ENCODE peak calls at places on chromosomes 7 and 10, in nine cellular contexts. I is astrocyte of the spinal cord; O is SK-MEL-5; D is HCT116; K is EL; V is M059J; R is CD4-positive, alpha-beta T cell; L is NCI-H748 treated with DMSO at 0.1 percent for 48 hours; A is NCI-H1417. T is an unnamed sample.

GRCh38 chr7:91082038-91082437 is 182.2 kb upstream of the FZD1 start:
- DNase-seq in K (peak), O (no peak), I (peak), R (no peak), L (no peak), V (peak), A (no peak), D (no peak), T (no peak)

GRCh38 chr10:131453772-131454634 is 142.5 kb upstream of the TCERG1L start:
- DNase-seq in K (no peak), L (no peak), O (peak), A (no peak), R (peak), I (no peak), V (peak), D (peak), T (peak)

GRCh38 chr10:69742928-69743602 is 58.6 kb upstream of the COL13A1 start:
- DNase-seq in R (no peak), L (no peak), I (no peak), V (peak), A (no peak), K (peak), O (peak), D (peak), T (no peak)

GRCh38 chr7:144780071-144780608 is 55.7 kb downstream of the TPK1 start:
- DNase-seq in O (no peak), I (no peak), K (no peak), V (peak), L (no peak), D (peak), R (no peak), A (no peak), T (no peak)

GRCh38 chr7:99184468-99185225 is 23.3 kb downstream of the KPNA7 start:
- DNase-seq in V (no peak), K (no peak), R (no peak), A (no peak), D (no peak), O (no peak), I (no peak), L (no peak), T (no peak)

GRCh38 chr7:48089415-48089975 is 430 bp downstream of the UPP1 start:
- DNase-seq in R (peak), V (peak), I (peak), O (no peak), A (peak), K (no peak), D (no peak), L (peak), T (peak)

GRCh38 chr7:55497521-55497920 is 74.8 kb downstream of the VOPP1 start:
- DNase-seq in K (no peak), R (no peak), V (no peak), O (no peak), L (no peak), D (no peak), I (no peak), A (no peak), T (no peak)

GRCh38 chr10:78654047-78654590 is 414.6 kb upstream of the ZMIZ1 start:
- DNase-seq in V (no peak), A (no peak), O (no peak), D (no peak), R (no peak), K (no peak), L (no peak), I (no peak), T (no peak)

GRCh38 chr7:105776986-105777910 is 99.2 kb downstream of the ATXN7L1 start:
- DNase-seq in L (no peak), R (no peak), D (peak), V (peak), A (no peak), O (no peak), K (peak), I (peak), T (no peak)

GRCh38 chr7:157228864-157229422 is 90.2 kb downstream of the UBE3C start:
- DNase-seq in D (no peak), L (no peak), R (peak), I (no peak), K (peak), A (no peak), O (peak), V (peak), T (no peak)

GRCh38 chr10:48555310-48556042 is 49.4 kb downstream of the ARHGAP22 start:
- DNase-seq in A (no peak), O (no peak), V (no peak), I (no peak), D (no peak), K (no peak), R (no peak), L (no peak), T (no peak)

GRCh38 chr10:13528875-13529713 is at the start of gene BEND7:
- DNase-seq in L (no peak), I (peak), R (no peak), D (no peak), A (peak), V (no peak), K (peak), O (peak), T (no peak)

GRCh38 chr10:76902949-76903348 is 734.7 kb downstream of the KCNMA1 start:
- DNase-seq in K (no peak), D (peak), O (peak), I (no peak), L (peak), V (peak), R (no peak), A (no peak), T (no peak)

GRCh38 chr7:134741901-134742635 is 37.4 kb upstream of the CALD1 start:
- DNase-seq in A (no peak), K (peak), R (no peak), L (no peak), D (no peak), O (no peak), V (peak), I (peak), T (no peak)

GRCh38 chr10:19531324-19531723 is 284.9 kb upstream of the PLXDC2 start:
- DNase-seq in D (no peak), K (no peak), A (no peak), L (no peak), O (no peak), R (no peak), I (no peak), V (no peak), T (no peak)

GRCh38 chr10:51654918-51655317 is 44.5 kb downstream of the CSTF2T start:
- DNase-seq in I (peak), V (peak), L (no peak), A (no peak), O (no peak), D (no peak), R (no peak), K (no peak), T (no peak)

GRCh38 chr10:6054884-6055283 is 7.3 kb downstream of the IL2RA start:
- DNase-seq in K (no peak), D (no peak), V (no peak), I (no peak), A (no peak), O (no peak), L (no peak), R (no peak), T (no peak)

GRCh38 chr10:133275683-133276092 is 980 bp downstream of the ADAM8 start:
- DNase-seq in K (no peak), A (no peak), I (no peak), V (no peak), R (no peak), O (no peak), L (no peak), D (no peak), T (peak)

GRCh38 chr7:47498229-47499056 is 83.5 kb downstream of the TNS3 start:
- DNase-seq in V (no peak), L (no peak), O (no peak), K (no peak), A (no peak), D (no peak), R (no peak), I (no peak), T (no peak)

GRCh38 chr10:636769-637168 is 52.7 kb downstream of the DIP2C start:
- DNase-seq in L (no peak), I (no peak), K (no peak), O (no peak), V (no peak), R (no peak), A (no peak), D (no peak), T (no peak)

GRCh38 chr10:110425684-110426293 is 71.9 kb upstream of the DUSP5 start:
- DNase-seq in K (peak), I (peak), O (no peak), V (peak), A (no peak), D (no peak), L (no peak), R (no peak), T (no peak)

GRCh38 chr10:3907514-3907913 is 122.5 kb upstream of the KLF6 start:
- DNase-seq in L (no peak), R (no peak), V (peak), I (peak), O (no peak), K (no peak), D (no peak), A (no peak), T (no peak)

GRCh38 chr10:13617146-13617545 is 30.4 kb downstream of the PRPF18 start:
- DNase-seq in L (no peak), D (no peak), K (peak), R (no peak), A (no peak), I (peak), V (no peak), O (no peak), T (no peak)

GRCh38 chr10:123967626-123968243 is 76.1 kb upstream of the CPXM2 start:
- DNase-seq in D (peak), A (peak), V (peak), I (peak), R (no peak), K (peak), O (peak), L (peak), T (no peak)

GRCh38 chr10:62081322-62081945 is 179.9 kb downstream of the ARID5B start:
- DNase-seq in I (peak), D (no peak), R (no peak), L (no peak), V (no peak), O (no peak), K (no peak), A (no peak), T (no peak)

GRCh38 chr10:62573929-62574328 is 199.8 kb downstream of the ZNF365 start:
- DNase-seq in R (no peak), L (no peak), A (no peak), O (no peak), K (no peak), V (no peak), D (no peak), I (no peak), T (no peak)

GRCh38 chr10:70778267-70778924 is 6.8 kb downstream of the TBATA start:
- DNase-seq in I (no peak), A (no peak), D (no peak), R (no peak), L (no peak), V (no peak), O (no peak), K (no peak), T (no peak)

GRCh38 chr10:30974773-30975386 is 56.8 kb downstream of the ZNF438 start:
- DNase-seq in D (no peak), K (no peak), V (no peak), A (no peak), O (no peak), I (peak), L (no peak), R (no peak), T (no peak)

GRCh38 chr7:2512713-2513112 is 6.9 kb upstream of the LFNG start:
- DNase-seq in D (no peak), I (no peak), R (no peak), V (no peak), L (no peak), A (peak), O (no peak), K (no peak), T (no peak)

GRCh38 chr7:42677751-42678231 is 234.1 kb downstream of the C7orf25 start:
- DNase-seq in O (no peak), D (no peak), R (no peak), V (peak), A (no peak), K (peak), L (no peak), I (peak), T (no peak)

GRCh38 chr7:91082854-91083495 is 181.3 kb upstream of the FZD1 start:
- DNase-seq in L (peak), R (no peak), I (peak), V (peak), K (peak), D (no peak), A (no peak), O (peak), T (no peak)

GRCh38 chr7:87435546-87435945 is 39.9 kb downstream of the ABCB4 start:
- DNase-seq in A (no peak), V (peak), D (no peak), O (no peak), L (no peak), K (no peak), I (peak), R (no peak), T (no peak)

GRCh38 chr10:125152646-125153368 is 7.6 kb downstream of the CTBP2 start:
- DNase-seq in L (no peak), K (no peak), R (no peak), D (no peak), O (no peak), I (peak), V (no peak), A (no peak), T (no peak)

GRCh38 chr10:271722-272121 is 136.5 kb downstream of the ZMYND11 start:
- DNase-seq in D (no peak), R (no peak), K (no peak), A (no peak), L (no peak), I (no peak), V (no peak), O (no peak), T (no peak)

GRCh38 chr10:34364253-34365037 is 450.7 kb downstream of the PARD3 start:
- DNase-seq in A (no peak), K (peak), V (peak), L (no peak), I (no peak), D (no peak), R (no peak), O (no peak), T (no peak)

GRCh38 chr7:42315096-42315495 is 78.1 kb upstream of the GLI3 start:
- DNase-seq in D (no peak), V (peak), O (peak), R (no peak), A (no peak), K (no peak), I (peak), L (no peak), T (no peak)

GRCh38 chr10:107626862-107627261 is 462.4 kb upstream of the SORCS1 start:
- DNase-seq in K (no peak), O (no peak), A (no peak), R (no peak), V (no peak), I (no peak), D (no peak), L (no peak), T (no peak)

T was measured in CD8-positive, alpha-beta memory T cell.